ENCODE peak calls at places on chromosomes 11 and 22, in five cellular contexts. X is testis, G is RWPE1, Z is endothelial cell of umbilical vein, W is right lobe of liver. J is an unnamed sample.

GRCh38 chr11:34754171-34754823 is 133.4 kb downstream of the EHF start:
- DNase-seq in Z (no peak), W (no peak), G (no peak), X (no peak), J (no peak)

GRCh38 chr11:57545883-57546282 is 8.5 kb downstream of the SMTNL1 start:
- DNase-seq in W (no peak), G (no peak), Z (no peak), X (no peak), J (no peak)

GRCh38 chr11:101759771-101760450 is 154.9 kb upstream of the CEP126 start:
- DNase-seq in Z (peak), G (peak), X (no peak), W (no peak), J (no peak)

GRCh38 chr11:124891390-124891861 is 6.2 kb downstream of the ROBO4 start:
- DNase-seq in Z (no peak), X (no peak), G (no peak), W (no peak), J (peak)

GRCh38 chr11:26841818-26842457 is 120.1 kb upstream of the SLC5A12 start:
- DNase-seq in W (no peak), G (no peak), X (no peak), Z (no peak), J (no peak)

GRCh38 chr11:79095424-79095823 is 345.4 kb downstream of the TENM4 start:
- DNase-seq in W (no peak), X (no peak), G (no peak), Z (peak), J (no peak)

GRCh38 chr22:26542831-26543230 is 30.6 kb upstream of the TFIP11 start:
- DNase-seq in G (no peak), Z (no peak), X (no peak), W (no peak), J (no peak)

GRCh38 chr11:76030286-76030685 is 176.0 kb downstream of the WNT11 start:
- DNase-seq in G (no peak), W (no peak), Z (peak), X (no peak), J (no peak)

GRCh38 chr11:106159846-106160245 is 82.4 kb downstream of the AASDHPPT start:
- DNase-seq in X (no peak), G (no peak), Z (no peak), W (no peak), J (no peak)

GRCh38 chr11:97610000-97610399 is 1220.2 kb downstream of the JRKL start:
- DNase-seq in G (no peak), W (no peak), X (no peak), Z (no peak), J (no peak)

GRCh38 chr11:44899959-44900358 is 50.7 kb downstream of the TP53I11 start:
- DNase-seq in X (peak), W (no peak), Z (peak), G (peak), J (no peak)

GRCh38 chr11:29317669-29318068 is 699.2 kb downstream of the KCNA4 start:
- DNase-seq in X (no peak), Z (no peak), W (no peak), G (no peak), J (no peak)

GRCh38 chr22:49765951-49766350 is 61.7 kb downstream of the BRD1 start:
- DNase-seq in G (no peak), W (peak), Z (no peak), X (peak), J (peak)

GRCh38 chr11:78291754-78292108 is 103.0 kb downstream of the USP35 start:
- DNase-seq in W (no peak), G (no peak), X (no peak), Z (no peak), J (no peak)

GRCh38 chr22:21666786-21667185 is 974 bp downstream of the PPIL2 start:
- DNase-seq in Z (no peak), W (no peak), X (no peak), G (no peak), J (no peak)

GRCh38 chr11:57781529-57781943 is 19.9 kb downstream of the CTNND1 start:
- DNase-seq in G (peak), X (peak), Z (no peak), W (no peak), J (no peak)

GRCh38 chr22:46776486-46776826 is 14.0 kb downstream of the TBC1D22A start:
- DNase-seq in X (no peak), G (no peak), W (no peak), Z (no peak), J (no peak)

GRCh38 chr11:44797886-44798683 is 71.3 kb downstream of the TSPAN18 start:
- DNase-seq in W (no peak), Z (no peak), G (no peak), X (no peak), J (no peak)

GRCh38 chr11:63767415-63768231 is 952 bp downstream of the ZFTA start:
- DNase-seq in G (peak), X (peak), W (peak), Z (peak), J (peak)

GRCh38 chr11:83061883-83062282 is 9.8 kb downstream of the RAB30 start:
- DNase-seq in X (no peak), W (no peak), G (no peak), Z (no peak), J (no peak)

GRCh38 chr11:117809236-117810055 is 12.4 kb upstream of the DSCAML1 start:
- DNase-seq in G (peak), Z (no peak), W (peak), X (peak), J (peak)

GRCh38 chr11:296976-297665 is 2.2 kb downstream of the IFITM5 start:
- DNase-seq in G (no peak), X (no peak), Z (no peak), W (no peak), J (peak)

GRCh38 chr22:46774456-46775363 is 12.3 kb downstream of the TBC1D22A start:
- DNase-seq in Z (no peak), W (no peak), X (no peak), G (no peak), J (no peak)

GRCh38 chr11:134120921-134121526 is 52.2 kb downstream of the JAM3 start:
- DNase-seq in X (peak), W (no peak), Z (peak), G (no peak), J (peak)
- H3K27ac ChIP-seq in X (peak), W (peak), Z (peak), G (peak), J (peak)

GRCh38 chr11:111739299-111739698 is 26.9 kb downstream of the PPP2R1B start:
- DNase-seq in X (no peak), W (no peak), G (no peak), Z (no peak), J (no peak)
- H3K27ac ChIP-seq in X (no peak), W (peak), G (no peak), Z (no peak), J (no peak)

GRCh38 chr11:120333801-120334200 is 2.4 kb upstream of the ARHGEF12 start:
- DNase-seq in X (no peak), W (no peak), G (no peak), Z (no peak), J (no peak)
- H3K27ac ChIP-seq in X (no peak), W (no peak), G (no peak), Z (no peak), J (peak)

GRCh38 chr22:23302171-23303002 is 122.1 kb downstream of the BCR start:
- DNase-seq in X (no peak), Z (peak), G (no peak), W (peak), J (no peak)

GRCh38 chr22:23306926-23307325 is 126.6 kb downstream of the BCR start:
- DNase-seq in Z (no peak), X (no peak), G (no peak), W (no peak), J (no peak)

GRCh38 chr22:23305321-23305910 is 125.1 kb downstream of the BCR start:
- DNase-seq in X (peak), Z (peak), G (no peak), W (no peak), J (no peak)

GRCh38 chr22:23306438-23306921 is 126.2 kb downstream of the BCR start:
- DNase-seq in Z (peak), G (no peak), W (no peak), X (peak), J (no peak)

GRCh38 chr22:23305922-23306374 is 125.6 kb downstream of the BCR start:
- DNase-seq in G (no peak), X (peak), Z (peak), W (no peak), J (peak)
- H3K27ac ChIP-seq in G (no peak), X (peak), Z (peak), W (peak), J (peak)

GRCh38 chr22:20571078-20571503 is 63.7 kb downstream of the MED15 start:
- DNase-seq in Z (no peak), G (no peak), W (no peak), X (no peak), J (no peak)
- H3K27ac ChIP-seq in Z (no peak), G (peak), W (no peak), X (no peak), J (no peak)

DNA sequence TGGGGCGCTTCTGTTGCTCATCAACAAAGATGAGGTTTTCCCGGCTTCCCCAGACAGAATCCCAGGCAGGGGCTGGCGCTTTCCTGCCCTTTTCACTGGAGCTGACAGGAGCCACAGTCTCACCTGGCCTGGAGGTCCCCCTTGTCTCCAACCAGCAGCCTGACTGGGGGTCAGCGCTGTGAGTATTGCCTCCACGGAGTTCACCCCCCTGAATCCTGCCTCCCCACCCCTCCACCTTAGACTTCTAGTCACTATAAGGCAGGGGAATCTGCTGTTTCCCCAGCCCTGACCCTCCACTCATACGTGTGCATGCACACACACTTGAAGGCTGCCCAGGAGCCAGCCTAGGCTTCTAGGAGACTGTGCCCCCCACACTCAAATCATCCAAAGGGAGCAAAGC is 58.8 kb upstream of the LYVE1 start:
- DNase-seq in X (no peak), G (no peak), Z (no peak), W (no peak), J (no peak)
- H3K27ac ChIP-seq in X (no peak), G (no peak), Z (no peak), W (no peak), J (peak)

J was measured in sigmoid colon.